ENCODE peak calls at places on chromosomes 4 and X, in six cellular contexts. Y is kidney; N is amniotic stem cell; P is stimulated activated CD8-positive, alpha-beta memory T cell treated with anti-CD3 and anti-CD28 coated beads, Interleukin-12 subunit alpha, Interleukin-12 subunit beta, amount 100 ng/mL, for 4 hours; C is KBM-7; Z is stomach. U is an unnamed sample.

GRCh38 chrX:14073158-14073557 is 43.5 kb upstream of the GEMIN8 start:
- DNase-seq in Y (no peak), N (no peak), P (no peak), C (no peak), Z (no peak), U (no peak)

GRCh38 chrX:153564047-153564606 is 34.8 kb downstream of the CCNQ start:
- DNase-seq in Y (no peak), N (no peak), P (no peak), C (no peak), Z (no peak), U (no peak)

GRCh38 chr4:185738038-185738552 is 73.9 kb downstream of the SORBS2 start:
- DNase-seq in Y (no peak), N (peak), P (no peak), C (no peak), Z (no peak), U (no peak)

GRCh38 chrX:12700745-12701144 is 90.5 kb upstream of the PRPS2 start:
- DNase-seq in Y (no peak), N (no peak), P (no peak), C (no peak), Z (no peak), U (no peak)

GRCh38 chr4:53711916-53712315 is 120.6 kb upstream of the LNX1 start:
- DNase-seq in Y (no peak), N (no peak), P (no peak), C (no peak), Z (no peak), U (no peak)

GRCh38 chrX:81890476-81890875 is 688.6 kb downstream of the SH3BGRL start:
- DNase-seq in Y (no peak), N (no peak), P (no peak), C (peak), Z (no peak), U (no peak)

GRCh38 chr4:81723927-81724587 is 252.3 kb upstream of the RASGEF1B start:
- DNase-seq in Y (no peak), N (no peak), P (no peak), C (no peak), Z (peak), U (no peak)

GRCh38 chr4:99968330-99968729 is 18.3 kb upstream of the H2AZ1 start:
- DNase-seq in Y (no peak), N (peak), P (no peak), C (no peak), Z (no peak), U (no peak)

GRCh38 chr4:74223801-74224200 is 65.9 kb downstream of the MTHFD2L start:
- DNase-seq in Y (no peak), N (no peak), P (no peak), C (no peak), Z (no peak), U (no peak)

GRCh38 chr4:143581331-143581961 is 67.9 kb downstream of the SMARCA5 start:
- DNase-seq in Y (no peak), N (no peak), P (no peak), C (no peak), Z (no peak), U (no peak)

GRCh38 chr4:70041652-70042286 is 8.5 kb upstream of the HTN1 start:
- DNase-seq in Y (no peak), N (no peak), P (no peak), C (no peak), Z (no peak), U (no peak)

GRCh38 chrX:107451754-107452153 is 2.3 kb downstream of the FRMPD3 start:
- DNase-seq in Y (no peak), N (no peak), P (no peak), C (no peak), Z (no peak), U (no peak)

GRCh38 chrX:41085883-41086626 is 810 bp downstream of the USP9X start:
- DNase-seq in Y (peak), N (no peak), P (peak), C (peak), Z (peak), U (peak)

GRCh38 chr4:71609651-71610050 is 174.2 kb downstream of the GC start:
- DNase-seq in Y (no peak), N (no peak), P (no peak), C (no peak), Z (no peak), U (no peak)

GRCh38 chr4:26171953-26172352 is 148.9 kb upstream of the RBPJ start:
- DNase-seq in Y (no peak), N (no peak), P (no peak), C (no peak), Z (no peak), U (no peak)

GRCh38 chr4:23942491-23942890 is 52.6 kb upstream of the PPARGC1A start:
- DNase-seq in Y (no peak), N (no peak), P (no peak), C (no peak), Z (no peak), U (no peak)

GRCh38 chr4:144656857-144657256 is 10.9 kb downstream of the HHIP start:
- DNase-seq in Y (no peak), N (no peak), P (no peak), C (no peak), Z (no peak), U (no peak)

GRCh38 chr4:119244832-119245231 is 32.3 kb downstream of the USP53 start:
- DNase-seq in Y (no peak), N (no peak), P (no peak), C (peak), Z (no peak), U (no peak)

GRCh38 chr4:154487144-154487543 is 4.5 kb downstream of the DCHS2 start:
- DNase-seq in Y (no peak), N (no peak), P (no peak), C (no peak), Z (no peak), U (no peak)

GRCh38 chrX:120367390-120368100 is 5.7 kb downstream of the ATP1B4 start:
- DNase-seq in Y (no peak), N (no peak), P (no peak), C (no peak), Z (no peak), U (no peak)

GRCh38 chr4:38309471-38309870 is 349.3 kb downstream of the PTTG2 start:
- DNase-seq in Y (no peak), N (no peak), P (no peak), C (no peak), Z (no peak), U (no peak)

GRCh38 chr4:174318829-174319764 is 35.4 kb downstream of the CEP44 start:
- DNase-seq in Y (no peak), N (no peak), P (no peak), C (peak), Z (no peak), U (no peak)

GRCh38 chrX:103913356-103914020 is 48.9 kb upstream of the TMSB15B start:
- DNase-seq in Y (no peak), N (no peak), P (no peak), C (no peak), Z (no peak), U (no peak)

GRCh38 chr4:47484169-47484568 is 906 bp upstream of the ATP10D start:
- DNase-seq in Y (no peak), N (no peak), P (no peak), C (no peak), Z (no peak), U (no peak)

U was measured in occipital lobe.